ENCODE peak calls at places on chromosomes 1 and 21, in four cellular contexts. One of them, this sample, is unnamed.
A peak's percentile ranks its signal among the peaks of the same experiment; 100 is the strongest.

GRCh38 chr21:45259206-45259795 is 28.4 kb downstream of the POFUT2 start:
- DNase-seq in neural progenitor cell: no peak
- DNase-seq in hepatocyte: no peak
- DNase-seq in GM23338: no peak
- DNase-seq in this sample: no peak

GRCh38 chr1:10724052-10724494 is 72.4 kb downstream of the CASZ1 start:
- DNase-seq in neural progenitor cell: no peak
- DNase-seq in hepatocyte: peak; percentile 47
- DNase-seq in GM23338: no peak
- DNase-seq in this sample: peak; percentile 50

GRCh38 chr1:147245586-147246021 is 3.1 kb downstream of the CHD1L start:
- DNase-seq in neural progenitor cell: no peak
- DNase-seq in hepatocyte: no peak
- DNase-seq in GM23338: no peak
- DNase-seq in this sample: no peak

GRCh38 chr1:219442575-219442974 is 170.3 kb downstream of the ZC3H11B start:
- DNase-seq in neural progenitor cell: no peak
- DNase-seq in hepatocyte: no peak
- DNase-seq in GM23338: no peak
- DNase-seq in this sample: peak; percentile 69

GRCh38 chr1:208329291-208329690 is 85.1 kb upstream of the PLXNA2 start:
- DNase-seq in neural progenitor cell: no peak
- DNase-seq in hepatocyte: no peak
- DNase-seq in GM23338: no peak
- DNase-seq in this sample: peak; percentile 3

GRCh38 chr21:29342394-29342957 is 43.8 kb downstream of the BACH1 start:
- DNase-seq in neural progenitor cell: no peak
- DNase-seq in hepatocyte: no peak
- DNase-seq in GM23338: no peak
- DNase-seq in this sample: peak; percentile 94

GRCh38 chr1:169119405-169119804 is 12.9 kb downstream of the ATP1B1 start:
- DNase-seq in neural progenitor cell: no peak
- DNase-seq in hepatocyte: peak; percentile 63
- DNase-seq in GM23338: no peak
- DNase-seq in this sample: peak; percentile 68

GRCh38 chr21:33025106-33025470 is 647 bp upstream of the OLIG2 start:
- DNase-seq in neural progenitor cell: peak; percentile 81
- DNase-seq in hepatocyte: no peak
- DNase-seq in GM23338: peak; percentile 82
- DNase-seq in this sample: no peak

DNA sequence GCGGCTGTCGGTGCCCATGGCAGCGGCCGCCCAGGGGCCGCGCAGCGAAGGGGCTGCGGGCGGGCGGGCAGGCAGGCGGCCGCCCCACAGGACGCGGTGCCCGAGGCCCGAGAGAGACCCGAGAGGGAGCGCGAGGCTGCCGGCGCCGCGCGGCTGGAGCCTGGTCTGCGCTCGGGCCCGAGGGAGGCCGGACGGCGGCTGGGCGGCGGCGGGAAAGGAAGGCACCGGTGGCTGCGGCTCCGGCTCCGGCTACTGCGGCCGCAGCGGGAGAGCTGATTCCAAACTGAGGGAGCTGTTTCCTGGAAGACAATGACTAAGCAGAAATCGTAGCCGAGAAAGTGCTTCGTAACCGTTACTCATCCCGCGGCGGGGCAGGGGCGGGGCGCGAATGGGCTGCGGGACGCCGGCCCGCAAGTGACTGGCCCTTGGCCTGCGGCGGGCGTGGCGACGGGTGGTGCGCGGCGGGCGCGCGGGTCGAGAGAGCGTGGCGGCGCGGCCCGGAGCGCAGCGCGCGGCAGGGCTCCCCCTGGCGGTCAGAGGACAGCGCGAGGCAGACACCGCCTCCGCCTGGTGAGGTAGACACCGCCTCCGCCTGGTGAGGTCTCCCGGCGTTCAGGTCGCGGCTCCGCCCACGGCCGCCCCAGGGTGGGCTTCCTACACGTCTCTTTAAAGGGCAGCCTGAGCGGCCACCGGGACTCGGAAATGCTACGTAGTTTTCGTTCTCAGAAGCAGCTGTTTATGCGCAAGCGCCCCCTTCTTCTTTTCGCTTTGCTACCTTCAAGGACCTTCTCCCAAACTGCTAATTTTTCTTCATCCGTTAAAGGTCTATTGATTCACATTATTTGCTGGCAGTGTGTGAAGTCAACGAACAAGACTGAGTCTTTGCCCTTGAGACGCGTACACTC is at the start of gene GCLM:
- DNase-seq in neural progenitor cell: peak; percentile 96
- DNase-seq in hepatocyte: peak; percentile 96
- DNase-seq in GM23338: peak; percentile 90
- DNase-seq in this sample: peak; percentile 97
- H3K27ac ChIP-seq in neural progenitor cell: no peak within 1 kb of the TSS
- H3K27ac ChIP-seq in hepatocyte: peak within 1 kb of the TSS; percentile 79
- H3K27ac ChIP-seq in GM23338: peak within 1 kb of the TSS; percentile 20
- H3K27ac ChIP-seq in this sample: peak within 1 kb of the TSS; percentile 61

GRCh38 chr1:63918395-63918945 is 144.7 kb downstream of the ROR1 start:
- DNase-seq in neural progenitor cell: no peak
- DNase-seq in hepatocyte: no peak
- DNase-seq in GM23338: no peak
- DNase-seq in this sample: peak; percentile 13
- H3K4me1 ChIP-seq in neural progenitor cell: peaks cover 33% of the 10 kb centered on the region
- H3K4me1 ChIP-seq in hepatocyte: peaks cover 68% of the 10 kb centered on the region
- H3K4me1 ChIP-seq in GM23338: peaks cover 61% of the 10 kb centered on the region
- H3K4me1 ChIP-seq in this sample: peaks cover 19% of the 10 kb centered on the region

DNA sequence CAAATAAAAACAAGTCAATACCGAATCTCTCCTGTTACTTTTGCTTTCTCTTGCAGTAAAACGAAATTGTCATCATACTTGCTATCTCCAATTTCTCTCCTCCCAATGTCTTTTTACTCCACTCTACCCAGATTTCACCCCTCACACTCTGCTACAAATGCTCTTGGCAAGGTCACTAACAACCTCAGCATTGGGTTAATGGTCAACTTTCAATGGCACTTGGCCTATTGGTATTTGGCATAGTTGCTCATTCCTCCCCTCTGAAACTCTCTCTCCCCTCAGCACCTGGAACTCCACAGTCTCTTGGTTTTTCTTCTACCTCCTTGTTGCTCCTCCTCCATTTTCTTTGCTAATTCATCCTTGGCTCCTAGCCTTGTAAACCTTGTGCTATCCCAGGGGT is 367.3 kb downstream of the PTPRU start:
- DNase-seq in neural progenitor cell: no peak
- DNase-seq in hepatocyte: no peak
- DNase-seq in GM23338: no peak
- DNase-seq in this sample: no peak
- TF ChIP-seq EZH2phosphoT487 in neural progenitor cell: no peak
- TF ChIP-seq EZH2phosphoT487 in hepatocyte: no peak
- TF ChIP-seq EZH2phosphoT487 in GM23338: no peak
- TF ChIP-seq EZH2phosphoT487 in this sample: no peak

DNA sequence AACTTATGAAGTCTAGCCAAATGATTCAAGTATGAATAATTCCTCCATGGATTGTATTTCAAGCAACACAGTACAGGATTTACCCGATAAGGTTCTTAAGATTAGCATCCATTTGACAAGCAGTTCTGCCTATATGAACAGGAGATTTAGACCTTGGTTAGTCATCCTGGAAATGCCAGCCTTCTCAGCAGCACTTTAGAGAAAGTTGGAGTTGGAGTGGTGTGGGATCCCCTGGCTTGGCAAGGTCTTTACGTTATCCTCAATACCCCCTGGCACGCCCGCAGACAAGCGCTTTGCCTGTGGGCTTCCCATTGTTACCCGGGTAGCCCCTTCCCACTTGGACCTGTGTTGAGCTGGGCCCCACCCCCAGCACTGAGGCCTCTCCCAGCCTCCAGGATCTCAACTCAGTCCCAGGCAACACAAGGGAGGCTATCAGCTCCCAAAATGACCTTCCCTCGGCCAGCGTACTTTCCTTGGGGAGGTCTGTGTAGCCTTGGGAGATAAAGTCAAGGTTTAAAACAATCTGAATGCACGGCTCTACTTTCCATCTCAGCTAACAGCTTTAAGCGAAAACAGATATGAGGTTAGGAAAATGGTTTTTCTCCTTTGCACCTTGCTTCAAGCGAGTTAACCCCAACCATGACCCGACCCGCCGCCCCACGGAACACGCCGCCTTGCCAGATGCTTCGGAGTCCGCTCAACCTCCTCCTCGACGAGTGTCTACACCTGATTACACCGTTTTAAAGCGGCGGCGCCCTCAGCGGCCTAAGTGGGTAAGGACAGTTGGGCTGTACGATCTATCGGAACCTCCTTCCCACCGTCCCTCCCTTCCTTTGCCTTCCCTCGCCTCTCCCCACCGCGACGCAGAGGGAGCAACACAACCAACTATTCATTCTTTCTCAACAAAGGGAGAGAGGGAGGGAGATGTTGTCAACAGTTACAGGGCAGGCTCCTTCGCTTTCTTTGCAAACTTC is 1.2 kb downstream of the BCAR3 start:
- DNase-seq in neural progenitor cell: peak; percentile 93
- DNase-seq in hepatocyte: peak; percentile 92
- DNase-seq in GM23338: peak; percentile 97
- DNase-seq in this sample: peak; percentile 95
- H3K27ac ChIP-seq in neural progenitor cell: peak overlapping the region; percentile 60
- H3K27ac ChIP-seq in hepatocyte: peak overlapping the region; percentile 92
- H3K27ac ChIP-seq in GM23338: no peak overlapping the region
- H3K27ac ChIP-seq in this sample: peak overlapping the region; percentile 92